ENCODE peak calls at places on chromosomes 16 and 17, in seven cellular contexts. J, H, F, N, Z, S and U are unnamed samples.

GRCh38 chr16:88649924-88650748 is 717 bp downstream of the CYBA start:
- DNase-seq in J (peak; percentile 82), H (peak; percentile 48), F (no peak), N (peak; percentile 58), Z (peak; percentile 45), S (no peak), U (no peak)

GRCh38 chr16:85663891-85664321 is 24.8 kb downstream of the GINS2 start:
- DNase-seq in J (no peak), H (no peak), F (no peak), N (no peak), Z (no peak), S (peak; percentile 66), U (peak; percentile 62)

GRCh38 chr17:15240617-15241016 is 24.5 kb downstream of the PMP22 start:
- DNase-seq in J (no peak), H (no peak), F (no peak), N (no peak), Z (no peak), S (no peak), U (no peak)

GRCh38 chr16:58614212-58614611 is 15.4 kb downstream of the CNOT1 start:
- DNase-seq in J (no peak), H (no peak), F (peak; percentile 23), N (no peak), Z (no peak), S (no peak), U (no peak)

GRCh38 chr16:67672739-67673662 is 6.4 kb downstream of the C16orf86 start:
- DNase-seq in J (peak; percentile 73), H (peak; percentile 42), F (no peak), N (peak; percentile 59), Z (peak; percentile 62), S (peak; percentile 46), U (no peak)

GRCh38 chr16:15576960-15577958 is 65.7 kb downstream of the MARF1 start:
- DNase-seq in J (no peak), H (no peak), F (no peak), N (peak; percentile 70), Z (no peak), S (no peak), U (peak; percentile 99)

GRCh38 chr17:75346906-75347305 is 57.7 kb upstream of the SLC25A19 start:
- DNase-seq in J (no peak), H (no peak), F (no peak), N (peak; percentile 65), Z (peak; percentile 55), S (no peak), U (no peak)

GRCh38 chr16:73051903-73052302 is 4.0 kb upstream of the ZFHX3 start:
- DNase-seq in J (no peak), H (no peak), F (no peak), N (no peak), Z (no peak), S (no peak), U (no peak)

GRCh38 chr17:58316260-58316960 is 12.2 kb downstream of the TSPOAP1 start:
- DNase-seq in J (peak; percentile 53), H (no peak), F (no peak), N (no peak), Z (no peak), S (no peak), U (no peak)

GRCh38 chr16:87458424-87458915 is 34.4 kb downstream of the ZCCHC14 start:
- DNase-seq in J (no peak), H (no peak), F (no peak), N (no peak), Z (no peak), S (no peak), U (no peak)

GRCh38 chr16:85471469-85472431 is 141.4 kb upstream of the GSE1 start:
- DNase-seq in J (no peak), H (no peak), F (no peak), N (peak; percentile 84), Z (no peak), S (peak; percentile 51), U (peak; percentile 87)

GRCh38 chr16:20865420-20866126 is 34.6 kb downstream of the DCUN1D3 start:
- DNase-seq in J (no peak), H (no peak), F (no peak), N (no peak), Z (no peak), S (no peak), U (no peak)

GRCh38 chr16:367333-367903 is 2.9 kb downstream of the MRPL28 start:
- DNase-seq in J (no peak), H (no peak), F (no peak), N (no peak), Z (no peak), S (no peak), U (no peak)